ENCODE peak calls at places on chromosomes 3 and 15, in seven cellular contexts. K, G, R, S, T, U and H are unnamed samples. For H3K4me1 and H3K9me3, the result is how much of the 10 kb centered on the place peaks cover.

GRCh38 chr3:47082519-47082918 is 81.4 kb downstream of the SETD2 start:
- DNase-seq in S (peak), G (no peak), R (no peak), T (no peak), U (no peak), K (no peak), H (no peak)

GRCh38 chr15:79595995-79596622 is 164.0 kb downstream of the MINAR1 start:
- DNase-seq in G (peak), K (peak), S (peak), R (peak), U (peak), T (no peak), H (no peak)

GRCh38 chr3:48633256-48633655 is 2.0 kb downstream of the SLC26A6 start:
- DNase-seq in U (no peak), G (no peak), K (no peak), S (no peak), T (no peak), R (no peak), H (no peak)

GRCh38 chr3:125313060-125313635 is 62.0 kb downstream of the ZNF148 start:
- DNase-seq in U (no peak), S (no peak), K (no peak), R (no peak), G (no peak), T (no peak), H (no peak)

GRCh38 chr3:141389703-141390102 is 21.4 kb downstream of the ZBTB38 start:
- DNase-seq in S (no peak), K (no peak), U (no peak), G (no peak), R (no peak), T (no peak), H (no peak)

GRCh38 chr15:51289290-51289689 is 49.1 kb downstream of the CYP19A1 start:
- DNase-seq in T (no peak), S (no peak), G (no peak), R (no peak), U (no peak), K (no peak), H (no peak)

GRCh38 chr3:3196148-3196861 is 16.8 kb upstream of the CRBN start:
- DNase-seq in G (no peak), K (no peak), T (no peak), S (peak), R (no peak), U (peak), H (no peak)

GRCh38 chr3:72336821-72337479 is 511.3 kb downstream of the SHQ1 start:
- DNase-seq in R (peak), S (peak), T (peak), U (peak), K (peak), G (no peak), H (no peak)

GRCh38 chr3:40639006-40639405 is 114.2 kb downstream of the ZNF621 start:
- DNase-seq in G (no peak), T (no peak), U (no peak), K (no peak), R (no peak), S (no peak), H (no peak)

GRCh38 chr3:174457758-174458157 is 401.4 kb upstream of the NAALADL2 start:
- DNase-seq in G (no peak), R (no peak), T (no peak), K (no peak), U (no peak), S (no peak), H (no peak)

GRCh38 chr15:73752817-73753214 is 335 bp downstream of the INSYN1 start:
- DNase-seq in S (no peak), R (no peak), K (peak), G (no peak), T (no peak), U (peak), H (no peak)

GRCh38 chr3:141278196-141279073 is 46.8 kb downstream of the PXYLP1 start:
- DNase-seq in R (no peak), T (no peak), G (no peak), S (no peak), K (no peak), U (no peak), H (no peak)

GRCh38 chr15:73940061-73940981 is 14.1 kb downstream of the LOXL1 start:
- DNase-seq in K (no peak), U (no peak), R (no peak), G (no peak), S (peak), T (no peak), H (no peak)

GRCh38 chr3:196902296-196902695 is 34.6 kb downstream of the SENP5 start:
- DNase-seq in R (no peak), U (no peak), K (no peak), S (no peak), T (no peak), G (no peak), H (no peak)

GRCh38 chr3:61783993-61784718 is 222.8 kb downstream of the PTPRG start:
- DNase-seq in U (no peak), K (no peak), G (no peak), S (no peak), R (no peak), T (no peak), H (no peak)

GRCh38 chr3:61118830-61119229 is 132.4 kb downstream of the FHIT start:
- DNase-seq in K (no peak), S (no peak), R (no peak), U (no peak), T (no peak), G (no peak), H (no peak)

GRCh38 chr15:80099246-80099645 is 39.8 kb downstream of the ZFAND6 start:
- DNase-seq in G (no peak), U (no peak), K (no peak), R (no peak), T (no peak), S (no peak), H (no peak)

GRCh38 chr3:32045091-32045964 is 61.1 kb upstream of the GPD1L start:
- DNase-seq in U (peak), K (no peak), G (no peak), R (peak), S (peak), T (no peak), H (no peak)

GRCh38 chr15:73753250-73754130 is at the start of gene INSYN1:
- DNase-seq in T (peak), G (no peak), U (peak), K (peak), R (no peak), S (no peak), H (no peak)

GRCh38 chr15:55108858-55109518 is 87.8 kb downstream of the RSL24D1 start:
- DNase-seq in S (peak), U (peak), K (peak), T (peak), R (peak), G (peak), H (no peak)

GRCh38 chr3:107384428-107384827 is 7.2 kb downstream of the CCDC54 start:
- DNase-seq in T (no peak), K (no peak), G (no peak), R (no peak), U (no peak), S (no peak), H (no peak)

GRCh38 chr3:5465183-5465582 is 277.7 kb downstream of the EDEM1 start:
- DNase-seq in R (no peak), K (no peak), G (no peak), T (no peak), S (no peak), U (no peak), H (no peak)

GRCh38 chr3:127889976-127890650 is 24.9 kb upstream of the KBTBD12 start:
- DNase-seq in K (no peak), G (no peak), S (no peak), T (no peak), R (no peak), U (no peak), H (no peak)

GRCh38 chr3:31047673-31048072 is 153.2 kb upstream of the GADL1 start:
- DNase-seq in G (no peak), U (no peak), S (peak), T (no peak), R (no peak), K (no peak), H (no peak)

GRCh38 chr3:122301063-122301462 is 24.0 kb upstream of the CSTA start:
- DNase-seq in S (no peak), K (no peak), G (no peak), R (no peak), T (no peak), U (no peak), H (no peak)

GRCh38 chr3:183591881-183592521 is 36.5 kb upstream of the KLHL6 start:
- DNase-seq in S (peak), K (no peak), R (no peak), G (peak), T (no peak), U (no peak), H (no peak)

GRCh38 chr3:157100997-157101396 is 59.0 kb downstream of the CCNL1 start:
- DNase-seq in K (no peak), T (no peak), R (no peak), U (no peak), G (no peak), S (no peak), H (no peak)

GRCh38 chr3:149512073-149512782 is 37.7 kb downstream of the TM4SF4 start:
- DNase-seq in R (peak), T (peak), U (peak), K (peak), G (peak), S (peak), H (peak)

GRCh38 chr3:77421916-77422315 is 382.0 kb downstream of the ROBO2 start:
- DNase-seq in G (no peak), T (no peak), K (no peak), R (no peak), S (no peak), U (no peak), H (no peak)

GRCh38 chr3:148943531-148944200 is 47.7 kb upstream of the GYG1 start:
- DNase-seq in G (peak), U (peak), R (peak), K (no peak), T (no peak), S (peak), H (peak)

GRCh38 chr3:95705786-95706418 is 1108.5 kb upstream of the EPHA6 start:
- DNase-seq in T (no peak), G (peak), S (no peak), U (no peak), R (no peak), K (no peak), H (peak)

GRCh38 chr15:48360841-48361240 is 29.6 kb downstream of the DUT start:
- DNase-seq in S (peak), T (no peak), G (no peak), U (no peak), R (no peak), K (no peak), H (no peak)

GRCh38 chr3:18771931-18772330 is 346.8 kb upstream of the SATB1 start:
- DNase-seq in G (no peak), U (no peak), S (no peak), R (no peak), K (no peak), T (no peak), H (no peak)

GRCh38 chr15:93063292-93063671 is 25.7 kb downstream of the RGMA start:
- DNase-seq in R (no peak), U (no peak), T (no peak), G (no peak), K (no peak), S (peak), H (no peak)
- H3K4me1 ChIP-seq in R (under half), U (half or more), T (half or more), G (under half), K (under half), S (under half), H (under half)

GRCh38 chr3:16687206-16687605 is 82.0 kb upstream of the DAZL start:
- DNase-seq in S (no peak), U (peak), G (no peak), R (no peak), K (no peak), T (no peak), H (no peak)
- H3K9me3 ChIP-seq in S (under half), U (under half), G (under half), R (under half), K (under half), T (under half), H (under half)

DNA sequence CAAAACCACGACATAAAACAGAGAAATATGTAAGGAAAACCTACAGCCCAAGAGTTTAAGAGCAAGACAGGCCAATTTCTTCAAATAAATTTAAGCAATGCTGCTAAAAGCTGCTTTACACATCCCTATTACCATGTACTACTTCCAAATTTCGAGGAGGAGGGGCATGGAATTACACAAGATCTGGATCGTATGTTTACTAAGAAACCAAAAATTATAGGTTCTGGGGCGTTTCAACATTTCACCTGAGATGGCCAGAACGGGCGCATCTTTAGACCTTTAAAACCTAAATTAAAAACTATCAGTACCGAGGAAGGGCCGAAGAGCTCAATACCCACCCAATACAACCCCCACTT is 656 bp upstream of the NR2C2 start:
- DNase-seq in T (no peak), G (no peak), U (no peak), K (no peak), R (no peak), S (no peak), H (no peak)
- H3K4me1 ChIP-seq in T (half or more), G (under half), U (under half), K (under half), R (under half), S (under half), H (under half)

GRCh38 chr3:75737831-75738493 is 47.4 kb downstream of the ZNF717 start:
- DNase-seq in S (no peak), R (no peak), G (no peak), U (no peak), K (no peak), T (no peak), H (no peak)
- H3K9me3 ChIP-seq in S (half or more), R (under half), G (under half), U (under half), K (under half), T (half or more), H (half or more)

DNA sequence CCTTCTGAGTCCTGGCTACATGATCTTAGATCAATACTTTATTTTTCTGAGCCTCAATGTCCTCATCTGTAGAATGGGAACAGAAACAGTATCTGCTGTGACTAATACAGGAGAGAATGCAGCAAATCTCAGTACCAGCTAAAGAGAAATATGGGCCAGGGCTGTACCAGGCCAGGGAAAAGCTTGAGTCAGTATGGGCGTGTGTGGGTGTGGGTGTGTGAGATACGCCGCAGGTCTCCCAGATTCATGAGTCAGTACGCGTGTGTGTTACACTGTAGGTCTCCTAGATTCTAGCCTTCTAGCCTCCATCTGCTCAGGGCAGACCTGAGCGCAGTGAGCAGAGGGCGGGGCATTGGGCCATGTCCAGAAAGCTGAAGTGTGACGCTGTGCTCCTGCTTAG is 15.2 kb downstream of the GNAI2 start:
- DNase-seq in G (no peak), U (no peak), S (peak), K (no peak), R (no peak), T (no peak), H (no peak)
- H3K4me1 ChIP-seq in G (half or more), U (under half), S (under half), K (half or more), R (under half), T (half or more), H (half or more)

GRCh38 chr15:100593431-100593830 is 8.6 kb downstream of the LINS1 start:
- DNase-seq in R (no peak), S (no peak), G (no peak), K (no peak), T (no peak), U (no peak), H (no peak)

GRCh38 chr15:100591835-100592234 is 10.1 kb downstream of the LINS1 start:
- DNase-seq in K (no peak), R (no peak), T (no peak), U (no peak), G (no peak), S (no peak), H (no peak)

GRCh38 chr15:100592898-100593297 is 9.1 kb downstream of the LINS1 start:
- DNase-seq in T (no peak), G (no peak), U (no peak), R (no peak), K (no peak), S (no peak), H (no peak)

DNA sequence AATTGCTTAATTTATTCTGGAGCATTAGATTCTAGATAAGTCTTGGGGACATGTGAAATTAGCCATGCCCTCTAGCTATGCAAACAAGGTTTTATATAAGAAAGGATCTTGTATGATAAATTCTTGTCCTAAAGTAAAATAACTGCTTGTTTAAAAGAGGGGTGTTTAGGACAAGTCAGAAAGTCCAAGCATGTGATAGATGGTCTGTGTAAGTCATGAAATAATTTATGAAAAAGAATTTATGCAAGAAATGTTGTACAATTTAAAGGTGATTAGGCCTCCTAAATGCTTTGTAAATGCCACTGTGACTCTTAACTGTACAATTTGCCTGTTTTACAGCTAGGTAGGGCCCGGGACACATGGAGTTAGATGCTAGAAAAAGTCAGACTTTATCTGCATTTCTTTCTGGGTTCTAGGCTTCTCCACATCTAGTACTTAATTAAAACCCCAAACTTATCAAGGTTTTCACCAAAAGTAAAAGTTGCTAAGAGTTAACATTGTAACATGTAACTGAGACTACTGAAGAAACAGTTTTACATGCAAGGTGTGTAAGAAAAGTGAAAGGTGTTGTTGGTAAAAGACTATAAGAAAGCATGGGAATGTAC is 13.2 kb downstream of the LINS1 start:
- DNase-seq in U (peak), G (no peak), S (peak), R (no peak), T (no peak), K (no peak), H (no peak)
- H3K9me3 ChIP-seq in U (under half), G (under half), S (under half), R (under half), T (under half), K (under half), H (under half)

DNA sequence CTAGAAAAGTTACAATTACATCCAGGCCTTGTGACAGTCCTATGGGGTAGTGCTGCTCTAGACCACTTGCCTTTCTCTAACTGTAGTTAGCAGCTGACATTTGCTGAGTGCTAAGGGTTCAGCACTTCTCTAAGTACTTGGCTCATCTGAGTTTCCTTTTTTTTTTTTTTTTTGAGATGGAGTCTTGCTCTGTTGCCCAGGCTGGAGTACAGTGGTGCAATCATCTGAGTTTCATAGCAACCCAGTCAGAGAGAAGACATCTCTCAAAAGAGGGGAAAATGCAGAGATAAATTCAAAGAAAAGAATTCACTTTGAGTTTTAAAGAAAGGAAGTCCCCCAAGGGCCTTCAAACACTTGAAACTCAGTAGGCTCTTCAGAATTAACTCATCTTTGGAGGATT is 130.8 kb downstream of the MYLK start:
- DNase-seq in S (no peak), R (peak), K (no peak), U (no peak), G (no peak), T (no peak), H (no peak)
- H3K4me1 ChIP-seq in S (under half), R (under half), K (under half), U (under half), G (under half), T (under half), H (under half)

GRCh38 chr3:177750436-177750835 is 553.2 kb upstream of the TBL1XR1 start:
- DNase-seq in G (no peak), R (no peak), T (no peak), U (no peak), K (no peak), S (no peak), H (no peak)

GRCh38 chr3:177749836-177750235 is 552.6 kb upstream of the TBL1XR1 start:
- DNase-seq in S (no peak), G (no peak), K (no peak), T (no peak), R (no peak), U (no peak), H (no peak)

GRCh38 chr3:177744873-177745646 is 547.8 kb upstream of the TBL1XR1 start:
- DNase-seq in U (no peak), S (peak), R (no peak), G (no peak), K (no peak), T (peak), H (no peak)

GRCh38 chr3:177743491-177743890 is 546.2 kb upstream of the TBL1XR1 start:
- DNase-seq in U (no peak), K (no peak), G (no peak), S (no peak), R (no peak), T (no peak), H (no peak)

GRCh38 chr3:177746259-177747021 is 549.2 kb upstream of the TBL1XR1 start:
- DNase-seq in T (no peak), R (no peak), S (no peak), G (no peak), U (peak), K (no peak), H (no peak)
- H3K9me3 ChIP-seq in T (under half), R (under half), S (under half), G (under half), U (under half), K (under half), H (under half)

GRCh38 chr3:132378048-132378762 is 39.1 kb upstream of the DNAJC13 start:
- DNase-seq in S (no peak), T (no peak), R (no peak), K (no peak), G (no peak), U (no peak), H (no peak)
- H3K4me1 ChIP-seq in S (under half), T (under half), R (under half), K (under half), G (under half), U (under half), H (under half)